ENCODE peak calls at places on chromosomes 4 and X, in six cellular contexts. C, Y, Q, I, L and U are unnamed samples.
A peak's percentile ranks its signal among the peaks of the same experiment; 100 is the strongest.

GRCh38 chrX:1792636-1793035 is 177.8 kb downstream of the ASMT start:
- DNase-seq in C (no peak), Y (no peak), I (no peak), Q (no peak), L (no peak), U (no peak)

GRCh38 chr4:144985536-144985935 is 112.5 kb downstream of the ANAPC10 start:
- DNase-seq in Q (no peak), I (no peak), C (no peak), L (no peak), Y (peak; percentile 6), U (no peak)

GRCh38 chr4:146255874-146256273 is 41.5 kb downstream of the REELD1 start:
- DNase-seq in Y (peak; percentile 41), I (peak; percentile 87), L (no peak), C (no peak), Q (no peak), U (peak; percentile 48)

GRCh38 chr4:153523941-153524386 is 57.8 kb downstream of the TMEM131L start:
- DNase-seq in C (no peak), Y (no peak), I (no peak), Q (no peak), L (no peak), U (no peak)

GRCh38 chr4:168731006-168731636 is 234.3 kb downstream of the PALLD start:
- DNase-seq in Q (no peak), C (no peak), L (no peak), I (peak; percentile 45), Y (peak; percentile 50), U (no peak)

GRCh38 chr4:168220893-168221292 is 97.7 kb downstream of the DDX60 start:
- DNase-seq in C (no peak), Q (no peak), L (no peak), Y (no peak), I (no peak), U (no peak)

GRCh38 chr4:845836-846251 is 19.9 kb upstream of the CPLX1 start:
- DNase-seq in C (no peak), Q (no peak), I (no peak), Y (peak; percentile 41), L (no peak), U (no peak)

GRCh38 chrX:108268434-108269080 is 169.7 kb downstream of the COL4A6 start:
- DNase-seq in Q (no peak), Y (no peak), C (no peak), L (no peak), I (no peak), U (no peak)

GRCh38 chr4:186727977-186728519 is 4.4 kb upstream of the FAT1 start:
- DNase-seq in Q (no peak), L (no peak), Y (no peak), I (no peak), C (no peak), U (no peak)

GRCh38 chrX:123487674-123488073 is 245.2 kb downstream of the THOC2 start:
- DNase-seq in C (no peak), L (no peak), I (no peak), Q (no peak), Y (no peak), U (no peak)

GRCh38 chrX:154430504-154430903 is 2.0 kb downstream of the ATP6AP1 start:
- DNase-seq in Y (no peak), C (no peak), Q (no peak), L (no peak), I (no peak), U (no peak)

GRCh38 chr4:101292214-101292613 is 55.1 kb downstream of the PPP3CA start:
- DNase-seq in C (no peak), Q (no peak), I (no peak), L (no peak), Y (no peak), U (no peak)

GRCh38 chrX:96685205-96686099 is 810 bp downstream of the DIAPH2 start:
- DNase-seq in I (peak; percentile 35), C (peak; percentile 54), L (no peak), Q (peak; percentile 21), Y (peak; percentile 41), U (no peak)

GRCh38 chr4:141789716-141790115 is 153.3 kb downstream of the IL15 start:
- DNase-seq in Q (no peak), C (no peak), Y (no peak), L (no peak), I (peak; percentile 22), U (no peak)

GRCh38 chrX:12439396-12439795 is 301.1 kb downstream of the FRMPD4 start:
- DNase-seq in I (no peak), Q (no peak), L (no peak), C (no peak), Y (no peak), U (no peak)

GRCh38 chr4:62133977-62134376 is 933.9 kb downstream of the ADGRL3 start:
- DNase-seq in Y (no peak), I (peak; percentile 57), Q (no peak), L (no peak), C (no peak), U (no peak)

GRCh38 chrX:68754406-68754805 is 74.4 kb upstream of the EFNB1 start:
- DNase-seq in L (no peak), Y (no peak), I (no peak), C (no peak), Q (no peak), U (no peak)

GRCh38 chrX:68758671-68759070 is 70.2 kb upstream of the EFNB1 start:
- DNase-seq in I (no peak), Q (no peak), C (no peak), Y (no peak), L (no peak), U (no peak)

GRCh38 chrX:68757331-68757730 is 71.5 kb upstream of the EFNB1 start:
- DNase-seq in Q (no peak), C (no peak), I (no peak), L (no peak), Y (no peak), U (no peak)

GRCh38 chrX:68753218-68753617 is 75.6 kb upstream of the EFNB1 start:
- DNase-seq in I (no peak), Q (no peak), C (no peak), Y (no peak), L (no peak), U (no peak)

GRCh38 chrX:68755726-68756125 is 73.1 kb upstream of the EFNB1 start:
- DNase-seq in L (no peak), Q (no peak), I (no peak), Y (no peak), C (no peak), U (no peak)
- H3K4me3 ChIP-seq in L (no peak overlapping the region), Q (no peak overlapping the region), I (no peak overlapping the region), Y (no peak overlapping the region), C (no peak overlapping the region), U (no peak overlapping the region)

DNA sequence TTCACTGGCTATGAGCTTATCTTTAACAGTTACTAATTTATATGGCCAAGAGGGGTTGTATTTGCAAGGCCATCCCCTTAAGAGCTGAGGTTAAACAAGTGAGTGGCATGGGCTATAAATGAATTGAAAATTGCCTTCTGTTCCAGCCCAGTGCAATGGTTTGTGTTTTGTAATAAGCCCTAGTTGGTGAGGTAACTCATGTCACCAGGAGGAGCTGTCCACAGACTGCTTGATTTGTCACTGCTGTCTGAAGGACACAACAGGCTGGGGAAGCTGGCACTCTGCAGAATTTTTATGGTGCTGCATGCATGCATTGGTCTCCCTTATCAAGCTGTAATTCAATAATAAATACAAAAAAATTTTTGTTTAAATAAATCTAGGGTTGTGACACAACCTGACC is 223.8 kb downstream of the IL1RAPL2 start:
- DNase-seq in Y (no peak), L (no peak), C (no peak), I (no peak), Q (no peak), U (no peak)
- TF ChIP-seq CTCF in Y (no peak), L (no peak), C (no peak), I (no peak), Q (no peak), U (no peak)

GRCh38 chrX:50204364-50204899 is at the start of gene CCNB3:
- DNase-seq in Y (peak; percentile 45), C (peak; percentile 80), I (peak; percentile 63), L (no peak), Q (peak; percentile 64), U (peak; percentile 35)
- H3K4me3 ChIP-seq in Y (peak within 1 kb of the TSS; percentile 46), C (peak within 1 kb of the TSS; percentile 44), I (peak within 1 kb of the TSS; percentile 2), L (peak within 1 kb of the TSS; percentile 3), Q (no peak within 1 kb of the TSS), U (peak within 1 kb of the TSS; percentile 21)

GRCh38 chr4:84482564-84483563 is 16.2 kb downstream of the NKX6-1 start:
- DNase-seq in C (peak; percentile 55), I (peak; percentile 32), L (no peak), Q (no peak), Y (no peak), U (no peak)
- TF ChIP-seq CTCF in C (peak; percentile 45), I (peak; percentile 73), L (peak; percentile 9), Q (no peak), Y (peak; percentile 22), U (peak; percentile 48)

DNA sequence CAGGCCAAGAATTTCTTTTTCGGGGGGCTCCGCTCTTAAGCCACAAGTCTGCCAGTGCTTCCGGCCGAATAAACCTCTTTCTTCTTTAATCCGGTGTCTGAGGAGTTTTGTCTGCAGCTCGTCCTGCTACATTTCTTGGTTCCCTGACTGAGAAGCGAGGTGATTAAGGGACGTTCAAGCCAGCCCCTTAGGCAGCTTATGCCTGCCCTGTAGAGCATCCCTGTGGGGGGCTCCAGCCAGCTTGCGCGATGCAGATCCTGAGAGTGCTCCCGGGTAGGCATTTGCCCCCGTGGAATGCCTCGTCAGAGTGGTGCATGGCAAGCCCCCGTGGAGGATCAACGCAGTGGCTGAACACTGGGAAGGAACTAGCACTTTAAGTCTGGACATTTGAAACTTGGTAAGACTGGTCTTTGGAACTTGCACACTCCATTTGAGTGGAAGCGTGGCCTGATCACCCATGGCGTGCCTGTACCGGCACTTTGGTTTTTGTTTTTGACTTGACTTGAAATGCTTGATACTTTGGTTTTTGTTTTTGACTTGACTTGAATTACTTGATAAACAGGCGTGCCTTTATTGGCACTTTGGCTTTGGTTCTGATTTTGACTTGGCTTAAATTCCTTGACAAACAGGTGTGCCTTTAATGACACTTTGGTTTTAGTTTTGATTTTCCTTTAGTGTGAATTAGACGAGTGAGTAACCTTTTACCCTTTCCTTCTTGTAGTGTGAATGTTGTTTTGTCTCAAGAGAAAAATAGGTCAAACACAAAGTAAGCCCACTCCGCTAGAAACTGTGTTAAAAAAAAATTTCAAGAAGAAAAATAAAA is 6.1 kb downstream of the ACOX3 start:
- DNase-seq in C (no peak), Y (no peak), Q (no peak), I (no peak), L (no peak), U (no peak)
- H3K4me3 ChIP-seq in C (peak overlapping the region; percentile 45), Y (no peak overlapping the region), Q (no peak overlapping the region), I (no peak overlapping the region), L (no peak overlapping the region), U (no peak overlapping the region)

GRCh38 chr4:78689224-78689623 is 86.9 kb upstream of the BMP2K start:
- DNase-seq in L (no peak), Y (no peak), Q (no peak), C (no peak), I (no peak), U (no peak)

GRCh38 chr4:78689700-78690318 is 86.3 kb upstream of the BMP2K start:
- DNase-seq in L (no peak), I (no peak), Y (no peak), C (no peak), Q (no peak), U (no peak)

GRCh38 chr4:78691971-78692814 is 84.0 kb upstream of the BMP2K start:
- DNase-seq in L (no peak), C (no peak), I (peak; percentile 41), Y (no peak), Q (no peak), U (no peak)

GRCh38 chr4:78692815-78693156 is 83.4 kb upstream of the BMP2K start:
- DNase-seq in I (no peak), L (no peak), C (no peak), Y (peak; percentile 6), Q (no peak), U (no peak)

GRCh38 chr4:78691333-78691732 is 84.8 kb upstream of the BMP2K start:
- DNase-seq in C (no peak), L (no peak), Q (no peak), I (peak; percentile 30), Y (no peak), U (no peak)
- TF ChIP-seq CTCF in C (no peak), L (no peak), Q (no peak), I (no peak), Y (no peak), U (no peak)

GRCh38 chr4:24988776-24989175 is 42.0 kb downstream of the LGI2 start:
- DNase-seq in I (peak; percentile 33), Y (peak; percentile 36), C (no peak), L (no peak), Q (no peak), U (no peak)
- H3K4me3 ChIP-seq in I (no peak overlapping the region), Y (no peak overlapping the region), C (no peak overlapping the region), L (no peak overlapping the region), Q (no peak overlapping the region), U (no peak overlapping the region)